ENCODE peak calls at places on chromosome 2, in six cellular contexts. S, Y, Z, R, C and B are unnamed samples.

GRCh38 chr2:127508025-127508620 is 18.2 kb downstream of the IWS1 start:
- DNase-seq in R (no peak), C (no peak), S (no peak), Z (no peak), Y (no peak), B (no peak)

GRCh38 chr2:120596990-120597594 is 138.6 kb upstream of the GLI2 start:
- DNase-seq in Z (no peak), R (no peak), C (no peak), S (peak; percentile 82), Y (no peak), B (no peak)

GRCh38 chr2:69685321-69686048 is 41.9 kb upstream of the AAK1 start:
- DNase-seq in C (no peak), Z (peak; percentile 17), R (no peak), S (no peak), Y (no peak), B (no peak)

GRCh38 chr2:64214281-64215115 is 70.3 kb upstream of the PELI1 start:
- DNase-seq in Z (no peak), C (peak; percentile 46), Y (no peak), S (no peak), R (no peak), B (peak; percentile 61)

GRCh38 chr2:96575790-96576456 is 39.4 kb downstream of the ARID5A start:
- DNase-seq in R (no peak), Z (no peak), C (no peak), S (no peak), Y (no peak), B (no peak)

GRCh38 chr2:168697668-168698121 is 104.7 kb upstream of the NOSTRIN start:
- DNase-seq in C (no peak), Y (no peak), R (no peak), Z (no peak), S (no peak), B (no peak)

GRCh38 chr2:156181208-156181607 is 151.3 kb downstream of the NR4A2 start:
- DNase-seq in S (no peak), Z (no peak), Y (no peak), R (no peak), C (no peak), B (no peak)

GRCh38 chr2:38074775-38075435 is 1.0 kb downstream of the CYP1B1 start:
- DNase-seq in S (peak; percentile 84), Y (peak; percentile 50), R (no peak), C (peak; percentile 31), Z (no peak), B (no peak)

GRCh38 chr2:16727256-16727655 is 61.6 kb upstream of the CYRIA start:
- DNase-seq in S (no peak), Z (no peak), C (no peak), Y (no peak), R (no peak), B (no peak)

GRCh38 chr2:218031261-218031660 is 28.5 kb upstream of the TNS1 start:
- DNase-seq in R (no peak), Z (no peak), Y (no peak), S (no peak), C (no peak), B (no peak)

GRCh38 chr2:20212871-20213503 is 11.9 kb downstream of the SDC1 start:
- DNase-seq in Z (no peak), S (no peak), Y (no peak), C (no peak), R (no peak), B (no peak)

GRCh38 chr2:66541646-66542045 is 106.7 kb downstream of the MEIS1 start:
- DNase-seq in C (no peak), Z (no peak), R (no peak), S (no peak), Y (no peak), B (no peak)

GRCh38 chr2:14422426-14422825 is 210.1 kb upstream of the LRATD1 start:
- DNase-seq in S (no peak), R (no peak), Z (no peak), Y (no peak), C (no peak), B (no peak)

GRCh38 chr2:222300725-222301295 is 2.0 kb upstream of the PAX3 start:
- DNase-seq in C (no peak), S (no peak), R (no peak), Y (no peak), Z (no peak), B (no peak)

GRCh38 chr2:45902952-45903351 is 251.5 kb downstream of the PRKCE start:
- DNase-seq in C (no peak), S (no peak), Y (no peak), R (no peak), Z (no peak), B (no peak)

GRCh38 chr2:96146151-96146880 is 1.1 kb upstream of the DUSP2 start:
- DNase-seq in C (peak; percentile 86), Z (peak; percentile 82), Y (no peak), S (peak; percentile 92), R (no peak), B (no peak)

GRCh38 chr2:57190007-57190406 is 856.6 kb upstream of the VRK2 start:
- DNase-seq in R (no peak), C (no peak), Y (no peak), Z (no peak), S (no peak), B (no peak)